ENCODE peak calls at places on chromosomes 7 and 10, in four cellular contexts. Z is SK-N-DZ, G is coronary artery, E is glomerular endothelial cell. O is an unnamed sample.

GRCh38 chr7:143407296-143408246 is 1.1 kb downstream of the EPHA1 start:
- DNase-seq in G (no peak), E (no peak), Z (no peak), O (no peak)

GRCh38 chr10:132982301-132982989 is 40.1 kb upstream of the CFAP46 start:
- DNase-seq in Z (no peak), G (no peak), E (no peak), O (no peak)

GRCh38 chr10:1402016-1402820 is 335.1 kb downstream of the ADARB2 start:
- DNase-seq in Z (no peak), E (no peak), G (peak; percentile 49), O (no peak)

GRCh38 chr7:2720024-2720423 is 32.0 kb downstream of the AMZ1 start:
- DNase-seq in E (no peak), Z (no peak), G (no peak), O (no peak)

GRCh38 chr10:64648915-64649314 is 1127.7 kb downstream of the REEP3 start:
- DNase-seq in E (no peak), Z (peak; percentile 5), G (no peak), O (no peak)

GRCh38 chr10:104330168-104331117 is 7.8 kb downstream of the ITPRIP start:
- DNase-seq in Z (no peak), E (no peak), G (peak; percentile 69), O (no peak)

GRCh38 chr10:75530337-75530736 is 98.9 kb downstream of the LRMDA start:
- DNase-seq in G (no peak), E (no peak), Z (no peak), O (no peak)

GRCh38 chr7:21214656-21215055 is 213.2 kb upstream of the SP4 start:
- DNase-seq in Z (no peak), E (no peak), G (no peak), O (no peak)

GRCh38 chr10:52571516-52572182 is 200.9 kb downstream of the MBL2 start:
- DNase-seq in G (no peak), Z (no peak), E (no peak), O (no peak)

GRCh38 chr10:3892440-3893101 is 107.6 kb upstream of the KLF6 start:
- DNase-seq in G (no peak), Z (no peak), E (peak; percentile 81), O (no peak)

GRCh38 chr10:79153753-79154152 is 85.0 kb downstream of the ZMIZ1 start:
- DNase-seq in G (peak; percentile 90), E (no peak), Z (no peak), O (no peak)

GRCh38 chr7:12458520-12459131 is 55.0 kb upstream of the VWDE start:
- DNase-seq in G (no peak), Z (peak; percentile 51), E (no peak), O (no peak)

GRCh38 chr10:88877298-88877697 is 2.7 kb upstream of the STAMBPL1 start:
- DNase-seq in Z (no peak), G (no peak), E (no peak), O (no peak)

GRCh38 chr10:11178606-11179221 is 161.0 kb downstream of the CELF2 start:
- DNase-seq in G (no peak), E (peak; percentile 51), Z (peak; percentile 39), O (no peak)

GRCh38 chr10:90197766-90198165 is 496.4 kb downstream of the KIF20B start:
- DNase-seq in G (no peak), Z (no peak), E (no peak), O (no peak)

GRCh38 chr10:61975107-61975932 is 73.8 kb downstream of the ARID5B start:
- DNase-seq in G (no peak), Z (no peak), E (no peak), O (no peak)

GRCh38 chr7:23055582-23056178 is 41.8 kb upstream of the HYCC1 start:
- DNase-seq in G (no peak), E (peak; percentile 51), Z (peak; percentile 62), O (peak; percentile 45)

GRCh38 chr7:39228946-39229345 is 251.2 kb downstream of the POU6F2 start:
- DNase-seq in Z (no peak), G (no peak), E (no peak), O (no peak)

O was measured in SK-N-MC.